ENCODE peak calls at places on chromosomes 12 and 14, in eight cellular contexts. P is cardiac muscle cell, J is coronary artery, W is A549, D is mesenchymal stem cell, G is foreskin keratinocyte, C is right atrium auricular region, A is hepatocyte. O is an unnamed sample.

GRCh38 chr12:34607520-34608195 is 585.4 kb downstream of the ALG10 start:
- DNase-seq in P (no peak), J (peak), W (no peak), D (no peak), G (no peak), C (peak), A (no peak), O (no peak)

GRCh38 chr12:56118688-56119045 is 601 bp downstream of the ZC3H10 start:
- DNase-seq in P (no peak), J (no peak), W (no peak), D (no peak), G (no peak), C (no peak), A (no peak), O (no peak)

GRCh38 chr14:99995700-99996356 is 69.4 kb upstream of the EVL start:
- DNase-seq in P (peak), J (no peak), W (peak), D (peak), G (no peak), C (peak), A (peak), O (peak)

GRCh38 chr12:76757694-76758093 is 6.2 kb upstream of the ZDHHC17 start:
- DNase-seq in P (no peak), J (no peak), W (peak), D (no peak), G (no peak), C (no peak), A (no peak), O (no peak)

GRCh38 chr12:52865090-52865944 is 16.5 kb upstream of the KRT78 start:
- DNase-seq in P (peak), J (no peak), W (peak), D (peak), G (no peak), C (peak), A (peak), O (peak)

GRCh38 chr14:51455041-51455835 is 196.5 kb upstream of the FRMD6 start:
- DNase-seq in P (no peak), J (no peak), W (no peak), D (no peak), G (no peak), C (no peak), A (no peak), O (no peak)

GRCh38 chr12:96876966-96877365 is 30.1 kb upstream of the NEDD1 start:
- DNase-seq in P (no peak), J (no peak), W (no peak), D (no peak), G (peak), C (no peak), A (no peak), O (no peak)

GRCh38 chr12:53660064-53660463 is 15.8 kb downstream of the ATP5MC2 start:
- DNase-seq in P (no peak), J (no peak), W (no peak), D (peak), G (no peak), C (no peak), A (no peak), O (no peak)

GRCh38 chr14:77458249-77458950 is 507 bp downstream of the AHSA1 start:
- DNase-seq in P (peak), J (no peak), W (peak), D (peak), G (peak), C (no peak), A (peak), O (peak)

GRCh38 chr14:100868621-100869370 is 34.7 kb downstream of the RTL1 start:
- DNase-seq in P (no peak), J (no peak), W (no peak), D (no peak), G (no peak), C (no peak), A (no peak), O (no peak)

GRCh38 chr14:104637546-104638003 is 33.0 kb upstream of the TMEM179 start:
- DNase-seq in P (no peak), J (no peak), W (no peak), D (no peak), G (no peak), C (no peak), A (no peak), O (no peak)

GRCh38 chr14:71555654-71556559 is 376.3 kb upstream of the RGS6 start:
- DNase-seq in P (no peak), J (no peak), W (no peak), D (peak), G (peak), C (no peak), A (peak), O (no peak)

GRCh38 chr14:32381869-32382268 is 52.8 kb downstream of the AKAP6 start:
- DNase-seq in P (no peak), J (no peak), W (no peak), D (no peak), G (no peak), C (no peak), A (no peak), O (no peak)

GRCh38 chr14:29016050-29016900 is 249.7 kb downstream of the FOXG1 start:
- DNase-seq in P (peak), J (no peak), W (peak), D (peak), G (no peak), C (no peak), A (peak), O (peak)

GRCh38 chr12:93229494-93230310 is 148.0 kb upstream of the NUDT4 start:
- DNase-seq in P (no peak), J (no peak), W (peak), D (peak), G (peak), C (no peak), A (peak), O (no peak)

GRCh38 chr12:56574210-56574609 is 52.6 kb downstream of the RBMS2 start:
- DNase-seq in P (no peak), J (no peak), W (no peak), D (no peak), G (no peak), C (no peak), A (no peak), O (no peak)

GRCh38 chr12:112812598-112813406 is 21.3 kb downstream of the RPH3A start:
- DNase-seq in P (peak), J (no peak), W (no peak), D (no peak), G (no peak), C (no peak), A (no peak), O (peak)

GRCh38 chr12:39240144-39240486 is 202.8 kb downstream of the KIF21A start:
- DNase-seq in P (no peak), J (no peak), W (no peak), D (no peak), G (no peak), C (no peak), A (no peak), O (no peak)

GRCh38 chr14:23573384-23573783 is 5.2 kb downstream of the JPH4 start:
- DNase-seq in P (no peak), J (no peak), W (no peak), D (no peak), G (no peak), C (no peak), A (peak), O (peak)

GRCh38 chr12:70645494-70646317 is 8.5 kb upstream of the PTPRB start:
- DNase-seq in P (no peak), J (no peak), W (peak), D (peak), G (peak), C (peak), A (peak), O (peak)

GRCh38 chr14:85921241-85921640 is 391.3 kb downstream of the FLRT2 start:
- DNase-seq in P (peak), J (no peak), W (no peak), D (no peak), G (no peak), C (no peak), A (no peak), O (no peak)

GRCh38 chr14:33098016-33098415 is 159.3 kb downstream of the NPAS3 start:
- DNase-seq in P (no peak), J (no peak), W (no peak), D (no peak), G (no peak), C (no peak), A (no peak), O (no peak)

GRCh38 chr12:21823581-21823980 is 49.1 kb upstream of the KCNJ8 start:
- DNase-seq in P (no peak), J (peak), W (no peak), D (no peak), G (no peak), C (peak), A (no peak), O (no peak)

GRCh38 chr12:31390991-31391390 is 65.0 kb upstream of the SINHCAF start:
- DNase-seq in P (no peak), J (no peak), W (no peak), D (no peak), G (no peak), C (no peak), A (no peak), O (peak)

GRCh38 chr12:563250-563781 is 99.9 kb downstream of the NINJ2 start:
- DNase-seq in P (no peak), J (no peak), W (no peak), D (no peak), G (no peak), C (no peak), A (no peak), O (no peak)

GRCh38 chr14:50319293-50319692 is 7.2 kb downstream of the DMAC2L start:
- DNase-seq in P (no peak), J (no peak), W (no peak), D (peak), G (no peak), C (no peak), A (no peak), O (no peak)
- H3K27ac ChIP-seq in P (no peak), J (no peak), W (no peak), D (no peak), G (peak), C (no peak), A (no peak), O (no peak)

GRCh38 chr12:3750616-3751015 is 2.3 kb downstream of the CRACR2A start:
- DNase-seq in P (no peak), J (no peak), W (no peak), D (no peak), G (no peak), C (no peak), A (no peak), O (no peak)

GRCh38 chr12:3748620-3749019 is 4.3 kb downstream of the CRACR2A start:
- DNase-seq in P (no peak), J (no peak), W (no peak), D (no peak), G (no peak), C (no peak), A (no peak), O (no peak)

GRCh38 chr12:3747543-3747942 is 5.4 kb downstream of the CRACR2A start:
- DNase-seq in P (no peak), J (no peak), W (no peak), D (no peak), G (no peak), C (no peak), A (no peak), O (peak)

GRCh38 chr12:3746758-3747157 is 6.2 kb downstream of the CRACR2A start:
- DNase-seq in P (no peak), J (no peak), W (no peak), D (no peak), G (no peak), C (peak), A (no peak), O (peak)

GRCh38 chr12:3747976-3748619 is 4.8 kb downstream of the CRACR2A start:
- DNase-seq in P (no peak), J (no peak), W (no peak), D (no peak), G (no peak), C (peak), A (no peak), O (peak)
- H3K27ac ChIP-seq in P (no peak), J (no peak), W (no peak), D (no peak), G (no peak), C (no peak), A (no peak), O (no peak)

DNA sequence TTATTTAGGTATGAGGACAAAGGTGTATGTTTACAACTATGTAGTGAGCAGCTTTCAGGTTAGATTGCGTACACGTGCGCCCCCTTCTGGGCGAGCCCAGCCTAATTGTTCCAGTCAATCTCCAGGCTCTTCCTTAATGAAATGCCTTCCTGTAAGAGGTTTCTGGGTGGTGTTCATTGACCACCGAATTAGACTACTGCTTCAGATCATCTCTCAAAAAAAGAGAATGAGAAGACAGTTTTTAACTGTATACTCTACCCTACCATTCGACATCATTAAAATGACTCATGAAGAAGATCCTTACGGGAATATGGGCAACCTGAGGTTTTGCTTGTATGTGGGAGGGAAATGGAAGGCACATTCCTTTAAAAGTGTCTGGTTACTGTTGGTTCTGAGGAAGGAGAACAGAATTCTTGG is 2.1 kb downstream of the LUM start:
- DNase-seq in P (peak), J (no peak), W (peak), D (peak), G (no peak), C (peak), A (peak), O (peak)
- H3K27ac ChIP-seq in P (no peak), J (peak), W (no peak), D (no peak), G (no peak), C (peak), A (peak), O (no peak)

DNA sequence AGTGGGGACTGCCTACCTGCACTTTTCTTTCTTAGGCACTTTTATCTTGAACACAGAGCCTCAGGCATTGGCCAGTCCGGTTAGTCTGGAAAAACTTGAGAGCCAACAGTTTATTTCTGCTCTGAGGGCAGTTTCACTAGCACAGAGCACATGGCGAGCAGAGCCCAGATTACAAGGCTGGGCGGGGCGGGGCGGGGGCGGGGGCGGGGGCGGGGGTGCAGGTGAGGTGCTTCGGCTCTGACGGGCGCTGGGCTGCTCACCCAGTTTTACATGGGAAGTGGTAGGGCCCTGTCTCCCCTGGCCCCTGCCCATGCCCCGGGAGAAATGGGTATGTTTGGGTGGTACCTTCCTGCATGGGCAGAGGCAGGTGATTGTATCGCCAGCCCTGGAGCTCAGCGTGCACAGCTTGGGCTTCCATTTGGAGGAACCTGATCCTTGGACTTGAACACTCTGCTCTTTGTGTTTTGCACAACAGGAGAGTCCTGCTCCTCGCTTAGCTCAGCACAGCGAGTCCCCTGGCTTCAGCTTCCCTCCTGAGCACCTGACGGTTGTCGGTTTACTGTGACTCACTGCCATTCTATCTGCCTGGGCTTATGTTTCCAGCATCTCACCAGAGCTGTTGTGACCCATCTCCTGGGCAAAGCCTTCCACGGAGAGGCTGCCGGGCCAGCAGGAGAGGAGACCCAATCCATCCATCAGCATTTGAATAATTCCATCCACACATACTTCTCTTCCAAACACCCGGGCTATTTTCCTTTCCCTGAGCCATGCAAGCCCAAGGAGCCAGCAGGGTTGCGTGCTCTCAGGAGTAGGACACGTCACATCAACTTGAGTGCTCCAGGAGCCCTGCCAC is 108.5 kb downstream of the ARF6 start:
- DNase-seq in P (no peak), J (no peak), W (peak), D (peak), G (peak), C (no peak), A (peak), O (peak)
- H3K27ac ChIP-seq in P (peak), J (peak), W (peak), D (peak), G (peak), C (peak), A (peak), O (no peak)

GRCh38 chr12:67388331-67389163 is 119.4 kb downstream of the CAND1 start:
- DNase-seq in P (peak), J (no peak), W (no peak), D (no peak), G (peak), C (no peak), A (peak), O (peak)

GRCh38 chr12:67386869-67387570 is 117.9 kb downstream of the CAND1 start:
- DNase-seq in P (no peak), J (no peak), W (no peak), D (no peak), G (no peak), C (no peak), A (no peak), O (no peak)

GRCh38 chr12:67391034-67391433 is 121.9 kb downstream of the CAND1 start:
- DNase-seq in P (no peak), J (no peak), W (no peak), D (no peak), G (no peak), C (no peak), A (peak), O (no peak)

GRCh38 chr12:67394600-67394999 is 125.4 kb downstream of the CAND1 start:
- DNase-seq in P (no peak), J (peak), W (no peak), D (no peak), G (peak), C (peak), A (no peak), O (peak)

GRCh38 chr12:67391656-67392055 is 122.5 kb downstream of the CAND1 start:
- DNase-seq in P (no peak), J (no peak), W (no peak), D (no peak), G (no peak), C (no peak), A (no peak), O (no peak)
- H3K27ac ChIP-seq in P (no peak), J (no peak), W (no peak), D (no peak), G (no peak), C (no peak), A (peak), O (no peak)

DNA sequence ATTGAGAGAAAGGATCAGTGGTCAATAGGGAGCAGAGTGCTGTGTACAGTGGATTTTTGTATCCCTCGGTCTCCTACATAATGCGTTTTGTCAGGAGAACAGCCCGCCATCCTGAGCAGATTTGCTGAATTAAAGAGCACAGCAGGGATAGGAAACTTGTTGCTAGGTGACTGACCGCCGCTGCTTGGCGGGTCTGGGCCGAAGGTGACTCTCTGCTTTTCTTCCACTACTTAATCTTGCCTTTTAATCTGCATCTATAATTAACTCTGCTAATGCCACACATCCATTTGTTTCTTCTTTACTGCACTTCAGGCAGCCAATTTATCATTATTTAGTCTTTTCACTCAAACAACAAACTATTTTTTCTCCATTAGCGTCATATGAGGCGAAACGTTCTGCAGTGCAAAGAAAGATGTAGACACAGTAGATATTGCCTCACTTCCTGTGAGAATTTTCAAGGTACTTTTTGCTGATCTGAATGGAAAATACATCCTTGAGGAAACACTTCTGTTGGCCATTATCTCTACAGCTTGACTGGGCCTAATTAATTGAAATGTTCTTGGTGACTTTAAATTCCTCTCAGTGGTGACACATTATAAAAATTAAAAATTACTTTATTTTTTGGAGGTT is 108.0 kb downstream of the PPM1A start:
- DNase-seq in P (peak), J (no peak), W (no peak), D (no peak), G (no peak), C (no peak), A (no peak), O (peak)
- H3K27ac ChIP-seq in P (no peak), J (no peak), W (no peak), D (no peak), G (no peak), C (no peak), A (no peak), O (peak)

GRCh38 chr12:114684870-114685273 is 897 bp upstream of the TBX3 start:
- DNase-seq in P (no peak), J (no peak), W (no peak), D (no peak), G (no peak), C (no peak), A (no peak), O (no peak)

GRCh38 chr12:114683709-114684097 is 272 bp downstream of the TBX3 start:
- DNase-seq in P (no peak), J (no peak), W (no peak), D (no peak), G (no peak), C (no peak), A (no peak), O (no peak)

GRCh38 chr12:114685320-114685781 is 1.4 kb upstream of the TBX3 start:
- DNase-seq in P (no peak), J (no peak), W (no peak), D (no peak), G (no peak), C (no peak), A (no peak), O (peak)

GRCh38 chr12:114682920-114683708 is 861 bp downstream of the TBX3 start:
- DNase-seq in P (peak), J (no peak), W (peak), D (no peak), G (no peak), C (no peak), A (no peak), O (peak)

GRCh38 chr12:114684098-114684869 is at the start of gene TBX3:
- DNase-seq in P (peak), J (peak), W (peak), D (peak), G (peak), C (peak), A (peak), O (peak)
- H3K27ac ChIP-seq in P (peak), J (peak), W (peak), D (no peak), G (peak), C (peak), A (peak), O (no peak)

GRCh38 chr12:6085841-6086240 is 38.6 kb downstream of the VWF start:
- DNase-seq in P (no peak), J (no peak), W (no peak), D (no peak), G (no peak), C (no peak), A (no peak), O (no peak)

GRCh38 chr12:6084969-6085450 is 39.5 kb downstream of the VWF start:
- DNase-seq in P (no peak), J (no peak), W (no peak), D (no peak), G (no peak), C (no peak), A (no peak), O (no peak)

GRCh38 chr12:6082613-6083012 is 41.9 kb downstream of the VWF start:
- DNase-seq in P (no peak), J (no peak), W (no peak), D (no peak), G (no peak), C (no peak), A (no peak), O (no peak)

GRCh38 chr12:6083606-6084005 is 40.9 kb downstream of the VWF start:
- DNase-seq in P (no peak), J (no peak), W (no peak), D (no peak), G (no peak), C (no peak), A (no peak), O (no peak)

GRCh38 chr12:6084261-6084968 is 40.1 kb downstream of the VWF start:
- DNase-seq in P (peak), J (no peak), W (peak), D (peak), G (peak), C (no peak), A (peak), O (peak)
- H3K27ac ChIP-seq in P (peak), J (peak), W (no peak), D (peak), G (no peak), C (peak), A (peak), O (peak)